ENCODE peak calls at places on chromosomes 12 and 14, in four cellular contexts. V is fibroblast of lung, E is MM.1S, U is keratinocyte. C is an unnamed sample. For H3K4me1 and H3K36me3, the result is how much of the 10 kb centered on the place peaks cover.

GRCh38 chr12:1593232-1594044 is 943 bp downstream of the FBXL14 start:
- DNase-seq in U (no peak), V (peak), E (peak), C (peak)

GRCh38 chr12:92608418-92609091 is 94.2 kb upstream of the PLEKHG7 start:
- DNase-seq in E (peak), V (peak), U (no peak), C (peak)

GRCh38 chr12:64739778-64740177 is 19.4 kb downstream of the GNS start:
- DNase-seq in U (no peak), V (peak), E (no peak), C (no peak)

GRCh38 chr12:132218915-132219314 is 74.7 kb downstream of the NOC4L start:
- DNase-seq in E (peak), V (no peak), U (no peak), C (peak)

GRCh38 chr12:124405592-124405991 is 110.7 kb downstream of the RFLNA start:
- DNase-seq in U (no peak), E (no peak), V (no peak), C (no peak)

GRCh38 chr12:11794311-11794710 is 144.8 kb downstream of the ETV6 start:
- DNase-seq in V (peak), E (no peak), U (no peak), C (no peak)

GRCh38 chr12:9753042-9753820 is 7.5 kb downstream of the CD69 start:
- DNase-seq in E (no peak), U (no peak), V (no peak), C (no peak)

GRCh38 chr12:69154585-69155363 is 84.6 kb upstream of the CPSF6 start:
- DNase-seq in U (no peak), E (peak), V (peak), C (peak)

GRCh38 chr12:131468206-131468605 is 242.7 kb upstream of the SFSWAP start:
- DNase-seq in V (no peak), U (no peak), E (no peak), C (no peak)

GRCh38 chr14:74179775-74180354 is 59.4 kb upstream of the VSX2 start:
- DNase-seq in U (no peak), E (no peak), V (no peak), C (no peak)

GRCh38 chr12:95218164-95218851 is 701 bp downstream of the VEZT start:
- DNase-seq in E (peak), U (no peak), V (peak), C (peak)

GRCh38 chr14:59296508-59296907 is 108.0 kb downstream of the DAAM1 start:
- DNase-seq in V (no peak), U (no peak), E (no peak), C (no peak)
- H3K4me1 ChIP-seq in V (under half), U (under half), E (under half), C (under half)

DNA sequence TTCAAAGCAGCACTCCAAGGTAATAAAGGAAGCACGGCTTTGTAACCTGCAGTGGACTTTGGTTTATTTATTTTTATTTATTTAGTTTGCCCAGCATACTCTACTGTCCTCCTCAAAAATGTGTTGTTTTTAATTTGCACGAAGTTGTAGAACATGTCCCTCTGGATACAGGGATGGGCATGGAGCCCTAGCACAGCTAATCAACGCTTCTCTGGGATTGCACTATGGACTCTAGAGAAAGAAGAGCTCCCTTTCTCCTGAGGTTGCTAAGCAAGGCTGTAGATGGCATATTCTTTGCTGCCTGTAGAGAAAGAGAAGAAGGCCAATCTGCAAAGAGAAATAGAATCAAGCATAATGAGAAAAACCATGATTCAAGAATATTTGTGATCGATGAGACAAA is 5.9 kb upstream of the ANAPC5 start:
- DNase-seq in E (no peak), U (no peak), V (no peak), C (no peak)
- H3K36me3 ChIP-seq in E (under half), U (under half), V (under half), C (under half)

DNA sequence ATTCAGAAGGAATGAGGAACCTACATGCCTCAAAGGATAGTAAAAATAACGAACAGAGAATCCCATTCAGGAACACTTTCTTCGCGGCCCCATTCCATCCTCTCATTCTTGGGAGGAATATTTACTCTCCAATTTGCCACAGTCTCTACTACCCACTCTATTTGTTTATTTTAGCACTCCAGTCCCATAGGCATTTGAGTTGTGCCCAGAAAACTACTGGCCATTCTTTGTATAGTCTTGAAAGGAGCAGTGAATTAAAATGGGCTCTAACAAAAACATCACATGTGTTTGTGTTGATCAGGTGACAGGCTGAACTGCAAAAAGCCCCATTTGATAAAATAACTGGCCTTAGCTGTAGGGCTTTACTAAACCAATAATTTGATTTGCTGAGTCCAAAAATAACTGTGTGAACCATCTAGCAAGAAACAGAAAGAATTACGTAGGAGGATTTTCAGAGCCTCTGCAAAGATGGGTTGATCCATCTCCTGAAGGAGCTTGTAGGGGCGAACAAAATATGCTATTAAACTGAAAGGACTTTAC is 142.2 kb upstream of the CPNE8 start:
- DNase-seq in U (no peak), V (no peak), E (no peak), C (no peak)
- H3K27ac ChIP-seq in U (no peak), V (no peak), E (no peak), C (no peak)

DNA sequence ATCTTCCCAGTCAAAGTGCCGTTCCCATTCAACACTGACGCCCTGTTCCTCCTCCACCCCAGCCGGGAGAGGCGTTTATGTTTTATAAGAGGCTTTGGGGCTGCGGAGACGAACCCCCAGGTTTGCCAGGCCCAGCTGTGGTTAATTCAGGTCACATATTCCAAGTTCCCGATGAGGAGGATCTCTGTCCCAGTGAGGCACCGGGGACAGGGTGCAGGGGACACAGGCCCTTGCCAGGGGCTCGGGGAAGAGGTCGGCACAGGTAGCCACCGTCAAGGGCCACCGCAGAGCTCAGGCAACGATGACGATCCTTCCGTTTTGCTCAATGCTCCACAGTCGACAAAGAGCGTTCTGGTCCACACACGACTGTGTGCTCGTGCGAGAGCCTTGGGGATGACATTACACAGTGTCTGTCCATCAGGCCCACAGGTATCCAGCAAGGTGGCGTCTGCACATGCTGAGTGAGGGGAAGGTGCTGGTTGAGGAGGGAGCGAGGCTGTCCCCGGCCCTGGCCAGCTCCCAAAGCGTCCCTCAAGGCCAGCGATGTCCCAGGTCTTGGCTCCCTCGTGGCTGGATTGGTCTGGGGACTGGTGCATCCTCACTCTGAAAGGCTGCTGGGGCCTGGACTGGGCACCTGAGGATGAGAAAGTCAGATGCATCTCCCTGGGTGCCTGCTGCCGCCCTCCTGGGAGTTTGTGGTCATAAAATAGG is 189.2 kb upstream of the C14orf180 start:
- DNase-seq in V (no peak), U (no peak), E (no peak), C (no peak)
- H3K4me1 ChIP-seq in V (under half), U (under half), E (under half), C (half or more)

GRCh38 chr12:120223458-120224303 is 22.8 kb upstream of the RPLP0 start:
- DNase-seq in U (no peak), E (no peak), V (no peak), C (no peak)
- H3K36me3 ChIP-seq in U (half or more), E (under half), V (under half), C (half or more)

DNA sequence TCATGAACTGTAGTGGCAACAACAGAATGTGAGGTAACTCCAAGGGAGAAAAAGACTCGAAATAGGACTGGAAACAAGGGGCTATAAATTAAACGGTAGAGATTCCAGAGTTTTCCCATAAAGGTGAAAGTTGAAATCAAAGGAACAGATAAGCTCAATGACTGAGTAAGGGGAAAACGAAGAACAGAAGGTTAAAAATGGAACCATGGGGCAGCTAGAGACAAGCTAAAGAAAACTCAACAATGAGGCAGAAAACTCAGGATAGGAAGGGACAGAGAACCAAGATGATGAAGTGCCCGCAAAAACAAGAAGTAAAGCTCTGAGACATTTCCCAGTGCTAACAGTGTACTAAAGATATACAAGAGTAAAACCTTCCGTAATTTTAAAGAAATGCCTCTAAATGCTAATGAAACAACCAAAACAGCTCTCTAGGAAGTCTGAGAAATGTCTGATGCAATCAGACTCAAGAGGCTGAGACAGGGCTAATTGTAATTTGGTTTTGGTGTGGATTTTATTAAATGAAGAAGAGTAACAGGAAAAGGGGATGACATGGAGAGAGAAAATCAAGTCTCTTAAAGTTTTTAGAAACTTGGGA is 69.9 kb downstream of the PPP2R5E start:
- DNase-seq in V (no peak), U (no peak), E (no peak), C (no peak)
- H3K27ac ChIP-seq in V (no peak), U (peak), E (peak), C (no peak)

GRCh38 chr14:105484069-105484996 is 2.4 kb upstream of the CRIP1 start:
- DNase-seq in U (no peak), E (no peak), V (peak), C (peak)
- H3K4me1 ChIP-seq in U (under half), E (under half), V (under half), C (half or more)

GRCh38 chr12:105194947-105195346 is 41.0 kb downstream of the APPL2 start:
- DNase-seq in E (no peak), V (no peak), U (no peak), C (no peak)
- H3K36me3 ChIP-seq in E (under half), V (under half), U (under half), C (under half)

C was measured in CD4-positive, alpha-beta memory T cell.